ENCODE peak calls at places on chromosomes 5 and 9, in five cellular contexts. Z is OCI-M1, E is T47D, M is ELR, L is endothelial cell. N is an unnamed sample.

GRCh38 chr5:57117601-57118000 is 56.3 kb upstream of the GPBP1 start:
- DNase-seq in M (no peak), Z (peak), L (no peak), E (no peak), N (no peak)

GRCh38 chr5:147939431-147940114 is 33.2 kb upstream of the C5orf46 start:
- DNase-seq in M (peak), E (no peak), L (no peak), Z (no peak), N (no peak)

GRCh38 chr5:176365663-176366574 is 632 bp downstream of the ARL10 start:
- DNase-seq in Z (no peak), E (no peak), M (peak), L (peak), N (no peak)

GRCh38 chr5:180187767-180188166 is 21.2 kb downstream of the RASGEF1C start:
- DNase-seq in E (no peak), Z (no peak), M (no peak), L (no peak), N (no peak)

GRCh38 chr9:127521919-127522304 is 70.6 kb downstream of the LRSAM1 start:
- DNase-seq in Z (no peak), L (no peak), E (no peak), M (no peak), N (no peak)

GRCh38 chr9:21789541-21790037 is 12.8 kb upstream of the MTAP start:
- DNase-seq in E (peak), L (peak), Z (peak), M (peak), N (peak)

GRCh38 chr9:133488686-133489252 is 9.9 kb upstream of the SLC2A6 start:
- DNase-seq in Z (no peak), L (no peak), E (no peak), M (no peak), N (no peak)

GRCh38 chr5:10222326-10222725 is 27.4 kb downstream of the ATPSCKMT start:
- DNase-seq in L (no peak), E (no peak), Z (no peak), M (no peak), N (no peak)

GRCh38 chr5:134724872-134725271 is 13.5 kb upstream of the CAMLG start:
- DNase-seq in M (no peak), Z (no peak), E (no peak), L (no peak), N (no peak)

GRCh38 chr5:78003914-78004313 is 227.8 kb upstream of the TBCA start:
- DNase-seq in Z (peak), E (no peak), M (peak), L (no peak), N (no peak)

GRCh38 chr9:37801287-37801850 is 772 bp downstream of the DCAF10 start:
- DNase-seq in L (peak), E (no peak), Z (peak), M (peak), N (no peak)

GRCh38 chr5:4230531-4230904 is 634.9 kb downstream of the IRX1 start:
- DNase-seq in E (no peak), L (no peak), M (no peak), Z (no peak), N (peak)

GRCh38 chr9:134568756-134569155 is 72.8 kb upstream of the COL5A1 start:
- DNase-seq in E (no peak), Z (no peak), M (no peak), L (no peak), N (no peak)

GRCh38 chr9:113463418-113464285 is at the start of gene RGS3:
- DNase-seq in L (peak), Z (no peak), M (no peak), E (peak), N (no peak)

GRCh38 chr5:176793343-176793699 is 17.0 kb upstream of the UNC5A start:
- DNase-seq in M (no peak), Z (no peak), E (peak), L (no peak), N (no peak)

GRCh38 chr5:134328619-134329018 is 38.4 kb downstream of the CDKL3 start:
- DNase-seq in M (peak), L (no peak), E (no peak), Z (peak), N (no peak)

GRCh38 chr5:90557391-90557790 is 1.2 kb upstream of the ADGRV1 start:
- DNase-seq in L (no peak), M (no peak), Z (no peak), E (no peak), N (no peak)

GRCh38 chr9:8816361-8816760 is 1016.8 kb upstream of the DMAC1 start:
- DNase-seq in L (peak), M (no peak), Z (peak), E (no peak), N (peak)

GRCh38 chr5:139178582-139178917 is 19.6 kb downstream of the SIL1 start:
- DNase-seq in M (no peak), E (no peak), L (no peak), Z (no peak), N (no peak)

GRCh38 chr5:180176191-180176590 is 32.8 kb downstream of the RASGEF1C start:
- DNase-seq in E (no peak), M (no peak), Z (no peak), L (no peak), N (no peak)

GRCh38 chr5:42718591-42718990 is 38.0 kb upstream of the CCDC152 start:
- DNase-seq in Z (peak), L (no peak), M (peak), E (no peak), N (no peak)

GRCh38 chr5:55608595-55608994 is 73.8 kb upstream of the PLPP1 start:
- DNase-seq in E (no peak), Z (no peak), L (no peak), M (no peak), N (no peak)

GRCh38 chr9:115373000-115373709 is 255.2 kb upstream of the TNC start:
- DNase-seq in M (peak), Z (no peak), E (no peak), L (no peak), N (no peak)

GRCh38 chr5:176629853-176630680 is at the start of the genes EIF4E1B and SNCB:
- DNase-seq in Z (no peak), E (peak), M (peak), L (peak), N (no peak)

N was measured in hippocampal formation.